ENCODE peak calls at places on chromosome 21, in five cellular contexts. X is GM12878, H is HCT116, I is WTC11, E is K562. P is an unnamed sample.

GRCh38 chr21:21675601-21676000 is 677.4 kb downstream of the NCAM2 start:
- DNase-seq in X (no peak), I (no peak), H (no peak), E (no peak), P (no peak)

GRCh38 chr21:38448619-38449186 is 49.6 kb downstream of the ERG start:
- DNase-seq in I (peak; percentile 34), H (no peak), X (no peak), E (no peak), P (no peak)

GRCh38 chr21:23471877-23472276 is 2135.4 kb downstream of the MRPL39 start:
- DNase-seq in X (no peak), H (no peak), I (no peak), E (no peak), P (no peak)

GRCh38 chr21:45975017-45975595 is 6.5 kb upstream of the COL6A1 start:
- DNase-seq in H (peak; percentile 10), I (peak; percentile 56), X (no peak), E (no peak), P (no peak)

GRCh38 chr21:46115441-46116188 is 17.7 kb downstream of the COL6A2 start:
- DNase-seq in H (no peak), X (no peak), E (no peak), I (peak; percentile 5), P (no peak)

GRCh38 chr21:25925936-25926335 is 191.2 kb downstream of the GABPA start:
- DNase-seq in H (no peak), X (no peak), E (no peak), I (no peak), P (no peak)

GRCh38 chr21:25626752-25627151 is 12.3 kb upstream of the JAM2 start:
- DNase-seq in X (no peak), E (no peak), I (no peak), H (no peak), P (no peak)

GRCh38 chr21:40043423-40043822 is 176.2 kb downstream of the PCP4 start:
- DNase-seq in E (peak; percentile 6), I (no peak), H (no peak), X (no peak), P (no peak)

GRCh38 chr21:26043891-26044290 is 126.7 kb downstream of the APP start:
- DNase-seq in X (no peak), I (no peak), H (no peak), E (no peak), P (no peak)

GRCh38 chr21:16198546-16198945 is 468.8 kb downstream of the USP25 start:
- DNase-seq in H (no peak), E (no peak), I (no peak), X (no peak), P (no peak)

DNA sequence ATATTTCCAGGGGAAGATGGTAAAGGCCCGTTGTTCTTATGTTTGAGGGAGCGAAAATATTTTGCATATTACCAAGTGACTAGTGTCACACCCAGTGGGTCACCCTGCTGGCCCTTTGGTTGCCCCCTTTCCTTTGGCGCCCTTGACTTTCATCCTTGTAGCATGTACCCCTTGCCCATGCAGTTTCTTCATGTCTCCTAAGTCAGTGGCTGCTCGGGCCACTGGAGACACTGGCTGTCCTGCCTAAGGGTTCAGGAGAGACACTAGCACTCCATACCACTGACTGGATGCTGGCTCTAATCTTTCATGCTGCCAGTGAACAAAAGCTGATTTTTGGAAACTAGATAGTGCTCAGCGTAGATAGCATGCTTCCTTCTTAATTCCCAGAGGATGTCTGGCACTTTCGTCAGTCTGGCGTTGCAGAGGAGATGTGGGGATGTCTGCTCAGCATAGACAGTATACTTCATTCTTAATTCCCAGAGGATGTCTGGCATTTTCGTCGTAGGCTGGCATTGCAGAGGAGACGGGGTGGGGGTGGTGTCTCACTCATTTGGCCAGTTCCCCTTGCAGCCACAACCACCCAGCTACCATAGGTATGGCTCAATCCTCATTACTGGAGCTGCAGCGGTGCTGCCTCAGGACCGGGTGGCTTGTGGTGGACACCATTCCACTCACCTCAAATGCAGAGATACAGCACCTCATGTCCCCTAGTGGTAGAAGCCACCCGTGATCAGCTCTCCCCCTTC is 770.9 kb upstream of the TPTE start:
- DNase-seq in I (no peak), H (no peak), X (no peak), E (no peak), P (no peak)
- TF ChIP-seq SP1 in I (no peak), H (no peak), X (no peak), E (no peak), P (no peak)

GRCh38 chr21:31545036-31545435 is 114.5 kb upstream of the SOD1 start:
- DNase-seq in H (no peak), I (no peak), X (no peak), E (no peak), P (no peak)
- TF ChIP-seq SP1 in H (no peak), I (no peak), X (no peak), E (no peak), P (no peak)

DNA sequence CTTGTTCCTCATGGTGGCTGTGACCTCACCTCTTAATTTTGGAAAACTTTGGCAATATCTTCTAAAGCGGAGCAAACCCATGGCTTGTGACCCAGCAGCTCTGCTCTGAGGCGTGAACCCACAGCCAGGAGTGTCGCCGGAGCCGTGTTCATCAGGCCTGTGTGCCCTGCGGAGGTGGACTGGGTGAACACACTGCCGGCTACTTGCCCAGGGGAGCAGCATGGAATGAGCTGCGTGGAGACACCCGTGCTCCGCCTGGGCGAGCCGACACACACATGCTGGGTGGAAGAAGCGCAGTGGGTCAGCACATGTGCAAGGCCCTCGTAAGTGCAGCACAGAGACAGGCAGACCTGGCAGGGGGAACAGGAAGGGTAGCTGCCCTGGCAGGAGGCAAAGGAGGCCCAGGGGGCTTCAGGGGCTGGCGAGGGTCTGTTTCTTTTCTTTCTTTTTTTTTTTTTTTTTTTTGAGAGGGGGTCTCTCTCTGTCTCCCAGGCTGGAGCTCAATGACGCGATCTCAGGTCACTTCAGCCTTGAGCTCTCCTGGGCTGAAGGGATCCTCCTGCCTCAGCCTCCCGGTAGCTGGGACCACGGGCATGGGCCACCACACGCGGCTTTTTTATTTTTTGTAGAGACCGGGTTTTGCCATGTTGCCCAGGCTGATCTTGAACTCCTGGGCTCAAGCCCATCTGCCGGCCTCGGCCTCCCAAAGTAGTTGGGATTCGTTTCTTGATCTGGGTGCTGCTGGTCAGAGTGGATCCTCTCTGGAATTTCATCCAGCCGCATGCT is 41.8 kb downstream of the AGPAT3 start:
- DNase-seq in H (no peak), X (no peak), E (no peak), I (no peak), P (no peak)
- TF ChIP-seq SP1 in H (no peak), X (no peak), E (no peak), I (no peak), P (no peak)

GRCh38 chr21:41509206-41509496 is 1.2 kb upstream of the TMPRSS2 start:
- DNase-seq in X (no peak), E (no peak), I (no peak), H (no peak), P (no peak)

GRCh38 chr21:41509733-41510132 is 1.8 kb upstream of the TMPRSS2 start:
- DNase-seq in E (no peak), I (no peak), X (no peak), H (no peak), P (no peak)

GRCh38 chr21:41507521-41508414 is at the start of gene TMPRSS2:
- DNase-seq in H (no peak), I (peak; percentile 60), X (no peak), E (no peak), P (no peak)

GRCh38 chr21:41506526-41507520 is 1.1 kb downstream of the TMPRSS2 start:
- DNase-seq in I (peak; percentile 37), X (no peak), H (no peak), E (no peak), P (no peak)

DNA sequence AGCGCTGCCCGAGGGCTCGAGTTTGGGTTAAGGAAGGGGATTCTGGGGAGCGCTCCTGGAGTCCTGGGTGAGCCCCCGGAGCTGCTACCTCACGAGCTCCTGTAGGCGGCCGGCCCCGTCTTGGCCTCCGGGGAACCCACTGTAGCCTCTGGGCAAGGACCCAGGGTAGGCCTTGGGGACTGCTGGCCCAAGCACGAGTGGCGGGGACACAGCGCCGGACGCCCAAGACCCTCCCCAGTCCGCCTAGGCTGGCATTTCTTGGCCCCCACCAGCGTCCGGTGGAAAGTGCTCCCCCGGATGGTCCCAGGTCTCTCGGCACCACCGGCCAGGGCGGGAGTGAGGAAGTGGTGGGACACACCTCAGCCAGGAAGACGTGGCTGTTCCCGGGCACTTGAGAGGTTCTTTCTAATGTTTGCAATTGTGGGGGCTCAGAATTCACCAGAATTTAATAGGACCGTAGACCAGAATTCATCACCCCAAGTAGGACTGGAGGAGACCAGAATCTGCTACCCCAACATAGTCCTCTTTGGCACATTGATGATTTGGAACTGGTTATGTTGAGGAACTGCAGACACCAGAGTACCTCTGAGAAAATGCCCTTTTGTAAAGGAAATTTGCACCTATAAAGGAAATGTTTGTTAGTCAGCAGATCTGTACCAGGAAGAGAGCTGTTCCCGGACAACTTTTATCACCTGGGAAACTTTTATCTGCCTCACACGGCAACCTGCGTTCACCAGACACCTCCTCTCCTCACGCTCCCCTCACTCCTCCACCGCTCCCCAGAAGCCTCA is 652 bp upstream of the TMPRSS2 start:
- DNase-seq in I (no peak), X (no peak), E (no peak), H (no peak), P (no peak)
- TF ChIP-seq SP1 in I (no peak), X (no peak), E (no peak), H (no peak), P (no peak)

GRCh38 chr21:42193131-42193671 is 25.7 kb upstream of the ABCG1 start:
- DNase-seq in I (no peak), H (no peak), E (no peak), X (no peak), P (no peak)
- TF ChIP-seq SP1 in I (no peak), H (no peak), E (no peak), X (no peak), P (no peak)

GRCh38 chr21:34364921-34365320 is 1.1 kb downstream of the KCNE2 start:
- DNase-seq in X (no peak), I (no peak), E (no peak), H (no peak), P (no peak)

GRCh38 chr21:34365794-34366193 is 2.0 kb downstream of the KCNE2 start:
- DNase-seq in H (no peak), I (no peak), E (no peak), X (no peak), P (no peak)

GRCh38 chr21:34369741-34370140 is 5.6 kb upstream of the SMIM11 start:
- DNase-seq in E (no peak), H (no peak), I (no peak), X (no peak), P (no peak)

GRCh38 chr21:34363733-34364132 is at the start of gene KCNE2:
- DNase-seq in I (no peak), H (no peak), X (no peak), E (no peak), P (no peak)

DNA sequence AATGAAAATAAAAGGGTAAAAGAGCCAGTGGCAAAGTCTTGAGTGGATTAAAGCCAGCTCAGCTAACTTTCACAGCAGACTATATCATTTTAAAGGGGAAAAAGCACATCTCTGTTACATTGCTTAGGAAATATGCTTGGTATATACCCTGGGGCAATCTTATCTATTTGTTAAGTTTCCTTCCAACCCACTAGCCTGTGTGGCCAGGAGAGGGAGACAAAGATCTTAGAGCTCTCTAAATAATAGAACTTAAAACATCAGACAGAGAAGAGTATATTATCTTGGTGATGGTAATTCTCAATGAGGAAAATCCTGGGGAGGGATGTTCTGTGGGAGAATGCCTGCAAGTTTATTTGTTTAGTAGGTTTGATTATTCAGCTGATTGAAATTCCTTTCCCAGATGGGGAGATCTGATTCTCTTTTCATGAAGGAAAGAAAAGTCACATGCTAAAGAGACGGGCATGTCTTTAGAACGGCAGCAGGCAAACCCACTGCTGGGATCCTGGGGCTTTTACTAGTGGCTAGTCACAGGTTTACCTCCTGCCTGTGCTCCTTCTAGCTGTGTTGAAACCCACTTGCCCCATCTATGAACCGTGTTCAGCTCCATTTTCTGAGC is 3.6 kb downstream of the KCNE2 start:
- DNase-seq in H (peak; percentile 54), X (no peak), I (peak; percentile 48), E (peak; percentile 77), P (peak; percentile 53)
- TF ChIP-seq SP1 in H (no peak), X (no peak), I (no peak), E (no peak), P (no peak)